ENCODE peak calls at places on chromosome 11, in four cellular contexts. S, I, N and T are unnamed samples.

GRCh38 chr11:117928818-117929567 is at the start of gene TMPRSS13:
- DNase-seq in I (no peak), S (no peak), N (no peak), T (peak; percentile 75)

GRCh38 chr11:100777118-100777517 is 90.0 kb downstream of the ARHGAP42 start:
- DNase-seq in I (no peak), S (peak; percentile 65), N (no peak), T (no peak)

GRCh38 chr11:96267490-96268010 is 75.4 kb downstream of the MAML2 start:
- DNase-seq in I (no peak), N (no peak), S (no peak), T (no peak)

GRCh38 chr11:64998141-64998540 is 1.4 kb upstream of the BATF2 start:
- DNase-seq in S (peak; percentile 59), I (no peak), N (no peak), T (no peak)

GRCh38 chr11:23540101-23540561 is 679.9 kb upstream of the CCDC179 start:
- DNase-seq in I (no peak), S (peak; percentile 44), N (peak; percentile 18), T (no peak)

GRCh38 chr11:65574963-65575567 is 788 bp upstream of the EHBP1L1 start:
- DNase-seq in I (no peak), N (no peak), S (no peak), T (no peak)

GRCh38 chr11:94809251-94809650 is 41.1 kb downstream of the AMOTL1 start:
- DNase-seq in I (no peak), S (no peak), N (no peak), T (no peak)

GRCh38 chr11:121958978-121959340 is 157.1 kb downstream of the BLID start:
- DNase-seq in N (no peak), I (no peak), S (no peak), T (no peak)

GRCh38 chr11:210122-210802 is 2.8 kb downstream of the RIC8A start:
- DNase-seq in I (no peak), N (peak; percentile 66), S (no peak), T (no peak)

GRCh38 chr11:91960770-91961169 is 263.8 kb upstream of the FAT3 start:
- DNase-seq in I (no peak), S (no peak), N (no peak), T (no peak)

GRCh38 chr11:125264091-125265022 is 99.8 kb downstream of the PKNOX2 start:
- DNase-seq in S (no peak), N (no peak), I (no peak), T (no peak)

GRCh38 chr11:10122337-10123197 is 171.5 kb downstream of the SBF2 start:
- DNase-seq in N (no peak), S (no peak), I (no peak), T (no peak)

GRCh38 chr11:86938900-86939880 is 16.0 kb downstream of the FZD4 start:
- DNase-seq in N (no peak), S (peak; percentile 65), I (no peak), T (no peak)

GRCh38 chr11:15903246-15903645 is 453.1 kb downstream of the SOX6 start:
- DNase-seq in I (no peak), N (no peak), S (peak; percentile 34), T (no peak)

GRCh38 chr11:103480421-103480820 is 371.2 kb downstream of the DYNC2H1 start:
- DNase-seq in S (no peak), N (no peak), I (no peak), T (no peak)

GRCh38 chr11:121421149-121421906 is 30.8 kb upstream of the SORL1 start:
- DNase-seq in N (no peak), S (no peak), I (no peak), T (no peak)

GRCh38 chr11:99066609-99067008 is 45.9 kb downstream of the CNTN5 start:
- DNase-seq in I (no peak), N (no peak), S (no peak), T (no peak)
- H3K27me3 ChIP-seq in I (no peaks in the 10 kb centered on the region), N (no peaks in the 10 kb centered on the region), S (no peaks in the 10 kb centered on the region), T (no peaks in the 10 kb centered on the region)

DNA sequence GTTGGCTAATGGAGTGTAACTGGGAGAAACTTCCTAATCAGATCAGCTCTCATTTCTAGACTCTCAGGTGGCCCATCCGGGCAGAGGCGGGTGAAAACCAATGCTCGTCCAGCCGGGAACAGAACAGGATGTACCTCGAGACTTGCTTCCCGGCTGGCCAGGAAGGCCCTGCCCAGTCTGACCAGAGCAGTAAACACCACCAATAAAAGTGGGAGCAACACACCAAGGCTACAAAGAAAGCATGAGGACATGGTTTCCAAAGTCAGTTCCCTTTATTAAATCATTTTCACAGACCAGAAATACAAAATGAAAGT is 940 bp upstream of the TNKS1BP1 start:
- DNase-seq in I (peak; percentile 52), S (no peak), N (no peak), T (peak; percentile 61)
- H3K4me3 ChIP-seq in I (peak overlapping the region; percentile 68), S (peak overlapping the region; percentile 76), N (peak overlapping the region; percentile 83), T (no peak overlapping the region)

DNA sequence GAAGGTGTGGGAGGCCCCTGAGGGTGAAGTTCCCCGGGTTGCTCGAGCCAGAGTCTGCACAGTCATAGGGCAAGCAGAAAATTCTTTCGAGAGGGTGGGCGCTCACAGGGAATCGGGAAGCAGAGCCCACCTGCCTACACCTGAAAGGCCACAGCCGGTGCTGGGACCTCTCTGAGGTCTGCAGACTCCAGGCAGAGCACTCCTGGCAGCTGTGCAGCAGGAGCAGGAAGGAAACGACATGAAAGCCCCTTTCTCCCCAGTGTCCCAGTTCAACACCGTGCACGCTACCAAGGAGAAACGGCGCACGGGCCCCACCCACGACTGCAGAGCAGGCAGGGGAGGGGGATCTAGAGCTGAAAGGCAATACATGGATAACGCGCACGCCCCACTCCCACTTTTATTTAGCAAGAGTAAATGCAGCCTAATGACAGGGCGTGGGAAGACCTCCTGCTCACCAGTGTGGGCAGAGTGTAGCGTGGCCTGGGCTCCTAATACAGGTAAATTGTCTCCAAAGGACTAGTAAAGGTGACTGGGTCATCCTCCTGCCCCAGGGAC is 13.5 kb downstream of the DHCR7 start:
- DNase-seq in N (no peak), S (no peak), I (no peak), T (no peak)
- H3K27ac ChIP-seq in N (no peak overlapping the region), S (no peak overlapping the region), I (no peak overlapping the region), T (no peak overlapping the region)

GRCh38 chr11:33182246-33182878 is 21.1 kb upstream of the CSTF3 start:
- DNase-seq in S (peak; percentile 15), I (no peak), N (no peak), T (no peak)

GRCh38 chr11:33178443-33179154 is 17.3 kb upstream of the CSTF3 start:
- DNase-seq in I (no peak), S (no peak), N (no peak), T (no peak)

GRCh38 chr11:33177676-33178336 is 16.5 kb upstream of the CSTF3 start:
- DNase-seq in I (no peak), S (no peak), N (no peak), T (no peak)

DNA sequence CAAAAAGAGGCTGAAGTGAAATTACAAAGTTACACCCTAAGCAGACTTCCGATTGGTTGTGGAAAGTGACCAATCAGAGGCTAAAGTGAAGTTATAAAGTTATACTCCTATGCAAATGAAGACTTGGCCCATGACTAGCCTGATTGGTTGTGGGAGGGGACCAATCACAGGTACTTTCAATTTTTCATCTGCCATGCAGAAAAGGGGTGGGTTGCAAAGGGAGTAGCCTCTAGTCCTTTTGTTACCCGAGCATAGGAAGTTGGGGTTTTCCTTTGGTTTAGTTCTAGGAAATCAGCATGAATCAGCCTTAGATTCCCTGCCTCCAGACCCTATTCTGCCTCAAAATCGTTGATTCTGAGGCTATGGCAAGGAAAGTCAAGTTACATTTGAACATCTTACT is 18.2 kb upstream of the CSTF3 start:
- DNase-seq in S (no peak), N (no peak), I (no peak), T (no peak)
- H3K27me3 ChIP-seq in S (no peaks in the 10 kb centered on the region), N (no peaks in the 10 kb centered on the region), I (no peaks in the 10 kb centered on the region), T (no peaks in the 10 kb centered on the region)

GRCh38 chr11:3222941-3223905 is 4.6 kb upstream of the MRGPRG start:
- DNase-seq in N (no peak), I (no peak), S (no peak), T (no peak)
- H3K4me3 ChIP-seq in N (no peak overlapping the region), I (no peak overlapping the region), S (no peak overlapping the region), T (no peak overlapping the region)

DNA sequence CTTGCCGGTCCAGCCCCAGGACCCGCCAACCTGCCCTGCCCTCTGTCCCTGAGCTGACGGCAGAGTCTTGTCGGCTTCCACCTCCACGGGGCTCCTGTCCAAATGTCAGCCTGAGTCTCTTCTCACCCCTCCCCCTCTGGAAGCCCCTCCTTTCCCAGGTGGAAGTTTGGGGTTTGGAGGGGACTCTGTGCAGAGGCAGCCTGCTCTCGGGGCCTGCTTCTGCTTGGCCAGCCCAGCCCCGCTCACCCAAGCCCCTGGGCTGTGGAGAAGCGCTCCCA is 31.0 kb downstream of the CTTN start:
- DNase-seq in I (no peak), S (no peak), N (no peak), T (no peak)
- H3K27ac ChIP-seq in I (no peak overlapping the region), S (no peak overlapping the region), N (no peak overlapping the region), T (no peak overlapping the region)

DNA sequence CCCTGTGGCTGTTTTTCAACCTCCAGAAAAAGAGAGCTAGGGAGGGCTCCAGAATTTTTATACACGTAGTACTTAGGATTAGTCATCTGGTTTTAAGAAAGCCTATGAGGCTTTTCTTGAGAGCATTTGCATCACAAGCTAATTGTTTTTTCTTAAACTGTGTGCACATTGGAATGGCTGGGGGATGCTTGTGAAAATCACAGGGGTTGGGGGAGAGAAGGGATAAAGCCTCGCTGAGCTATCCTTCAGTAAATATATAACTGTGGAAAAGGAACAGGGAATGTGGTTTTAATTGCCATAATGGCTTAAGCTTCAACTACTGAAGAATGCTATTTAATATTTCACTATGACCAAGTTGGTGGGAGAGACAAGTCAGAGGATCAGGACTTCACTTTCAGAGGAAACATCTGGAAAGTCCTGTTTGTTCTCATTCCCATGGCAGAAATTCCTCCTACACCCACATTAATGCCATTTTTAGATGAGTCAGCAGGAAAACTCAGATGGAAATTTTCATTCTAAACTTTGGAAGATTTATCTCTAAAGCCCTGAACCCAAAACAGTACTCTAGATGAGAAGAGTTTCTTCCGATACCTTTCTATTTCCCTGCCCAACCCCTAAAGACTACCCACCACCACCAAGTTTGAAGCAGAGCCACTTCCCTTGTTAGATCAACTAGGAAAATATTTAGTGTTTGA is 591.3 kb downstream of the LRRC4C start:
- DNase-seq in N (no peak), I (no peak), S (no peak), T (no peak)
- H3K27me3 ChIP-seq in N (no peaks in the 10 kb centered on the region), I (no peaks in the 10 kb centered on the region), S (no peaks in the 10 kb centered on the region), T (no peaks in the 10 kb centered on the region)

DNA sequence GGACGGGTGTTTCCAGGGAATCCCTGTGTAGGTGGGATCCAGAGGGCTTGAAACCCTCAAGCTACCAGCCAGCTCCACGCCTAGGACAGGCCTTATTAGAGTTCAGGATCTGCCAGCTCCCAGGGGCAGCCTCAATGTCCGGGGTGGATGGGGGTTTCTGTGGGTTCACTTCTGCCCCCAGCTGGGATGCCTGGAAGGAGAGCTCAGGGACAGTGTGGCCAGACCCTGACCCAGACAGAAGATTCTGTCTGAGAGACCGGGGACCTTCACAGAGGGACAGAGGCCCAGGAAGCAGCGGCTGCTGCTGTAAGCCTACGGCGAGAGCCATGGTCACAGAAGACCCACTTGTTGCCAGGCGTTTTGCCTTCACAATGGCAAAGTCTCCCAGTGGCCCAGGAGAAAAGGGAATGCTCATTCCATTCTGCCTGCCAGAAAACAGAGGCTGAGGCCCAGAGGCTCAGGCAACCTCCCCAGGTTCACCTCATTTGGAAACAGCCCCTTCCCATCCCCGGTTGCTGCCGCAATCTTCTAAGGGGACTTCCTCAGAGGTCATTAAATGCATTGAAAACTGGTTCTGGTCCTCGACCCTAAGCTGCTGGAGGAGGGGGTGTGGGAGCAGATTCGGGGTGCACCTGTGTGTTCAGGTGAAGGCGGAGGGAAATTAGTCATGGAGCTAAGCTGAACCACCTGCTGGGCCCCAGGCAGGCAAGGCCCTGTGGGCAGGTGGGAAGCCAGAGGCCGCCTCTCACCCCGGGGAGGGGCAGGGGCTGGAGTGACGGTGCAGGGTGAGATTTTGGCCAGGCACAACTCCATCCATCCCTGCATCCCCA is 4.9 kb upstream of the KRTAP5-6 start:
- DNase-seq in I (no peak), S (no peak), N (no peak), T (no peak)
- H3K4me3 ChIP-seq in I (no peak overlapping the region), S (no peak overlapping the region), N (no peak overlapping the region), T (no peak overlapping the region)